ENCODE peak calls at places on chromosomes 6 and 20, in four cellular contexts. M, O, J and E are unnamed samples.

GRCh38 chr6:135323202-135323668 is 142.1 kb downstream of the MYB start:
- DNase-seq in J (no peak), M (no peak), O (no peak), E (no peak)

GRCh38 chr6:53439556-53439955 is 90.8 kb upstream of the ELOVL5 start:
- DNase-seq in J (no peak), O (no peak), M (no peak), E (peak)

GRCh38 chr6:56798163-56798562 is 155.5 kb upstream of the DST start:
- DNase-seq in M (no peak), J (peak), O (no peak), E (no peak)

GRCh38 chr20:63123326-63123725 is 92.6 kb downstream of the YTHDF1 start:
- DNase-seq in M (no peak), J (no peak), O (no peak), E (no peak)

GRCh38 chr20:45311589-45312211 is 3.6 kb upstream of the MATN4 start:
- DNase-seq in M (no peak), J (peak), O (peak), E (peak)

GRCh38 chr6:161101517-161101916 is 109.9 kb downstream of the MAP3K4 start:
- DNase-seq in M (no peak), O (peak), J (peak), E (peak)

GRCh38 chr6:81751388-81752083 is 945 bp downstream of the TENT5A start:
- DNase-seq in J (peak), O (peak), M (no peak), E (peak)

GRCh38 chr20:19901226-19901625 is 115.9 kb upstream of the NAA20 start:
- DNase-seq in M (no peak), J (no peak), O (peak), E (no peak)

GRCh38 chr6:129281173-129281796 is 398.3 kb downstream of the LAMA2 start:
- DNase-seq in M (no peak), O (no peak), J (no peak), E (no peak)

GRCh38 chr6:15929685-15930084 is 199.2 kb upstream of the MYLIP start:
- DNase-seq in J (no peak), M (no peak), O (peak), E (no peak)

GRCh38 chr20:64217539-64217938 is 38.0 kb upstream of the PCMTD2 start:
- DNase-seq in J (no peak), M (no peak), O (no peak), E (no peak)

GRCh38 chr6:39197521-39198500 is 31.5 kb downstream of the KCNK5 start:
- DNase-seq in O (no peak), M (no peak), J (no peak), E (no peak)

GRCh38 chr6:56594699-56595098 is 48.0 kb downstream of the DST start:
- DNase-seq in M (no peak), J (no peak), O (peak), E (no peak)

GRCh38 chr6:114638346-114638745 is 295.5 kb upstream of the HS3ST5 start:
- DNase-seq in J (peak), O (no peak), M (no peak), E (peak)

GRCh38 chr6:137776786-137777185 is 90.3 kb upstream of the TNFAIP3 start:
- DNase-seq in O (peak), M (no peak), J (no peak), E (peak)

GRCh38 chr20:37948956-37949355 is 46.0 kb downstream of the VSTM2L start:
- DNase-seq in J (no peak), M (no peak), O (no peak), E (no peak)

GRCh38 chr20:2217857-2218529 is 77.8 kb upstream of the TGM3 start:
- DNase-seq in M (no peak), J (no peak), O (peak), E (no peak)

GRCh38 chr20:44689809-44690208 is 25.4 kb upstream of the CCN5 start:
- DNase-seq in M (no peak), J (no peak), O (no peak), E (no peak)

GRCh38 chr6:28506807-28507475 is 8.7 kb downstream of the GPX6 start:
- DNase-seq in J (no peak), O (no peak), M (no peak), E (no peak)

GRCh38 chr6:34305982-34306702 is 57.3 kb upstream of the SMIM29 start:
- DNase-seq in O (peak), J (no peak), M (no peak), E (peak)

GRCh38 chr6:44038543-44039065 is 88.6 kb downstream of the MRPL14 start:
- DNase-seq in M (no peak), O (no peak), J (no peak), E (no peak)

GRCh38 chr6:128139519-128139918 is 238.7 kb upstream of the THEMIS start:
- DNase-seq in J (peak), O (peak), M (no peak), E (no peak)

GRCh38 chr6:37612475-37612874 is 85.2 kb downstream of the MDGA1 start:
- DNase-seq in J (peak), M (no peak), O (no peak), E (no peak)

GRCh38 chr20:8656335-8656734 is 412.6 kb upstream of the PLCB4 start:
- DNase-seq in J (peak), O (peak), M (no peak), E (peak)